ENCODE peak calls at places on chromosomes 2 and 18, in five cellular contexts. One of them, this sample, is unnamed.

GRCh38 chr2:167331636-167332232 is 443.5 kb downstream of the XIRP2 start:
- DNase-seq in tibial artery: no peak
- DNase-seq in MG63: peak
- DNase-seq in right cardiac atrium: no peak
- DNase-seq in SK-N-SH: peak
- DNase-seq in this sample: peak

GRCh38 chr2:10167316-10167715 is 44.8 kb downstream of the RRM2 start:
- DNase-seq in right cardiac atrium: no peak
- DNase-seq in tibial artery: no peak
- DNase-seq in MG63: no peak
- DNase-seq in SK-N-SH: peak
- DNase-seq in this sample: no peak

GRCh38 chr2:71930073-71930681 is 217.5 kb downstream of the CYP26B1 start:
- DNase-seq in MG63: peak
- DNase-seq in right cardiac atrium: no peak
- DNase-seq in SK-N-SH: peak
- DNase-seq in tibial artery: no peak
- DNase-seq in this sample: no peak

GRCh38 chr2:33015421-33016142 is 68.8 kb downstream of the LTBP1 start:
- DNase-seq in right cardiac atrium: no peak
- DNase-seq in SK-N-SH: no peak
- DNase-seq in tibial artery: no peak
- DNase-seq in MG63: peak
- DNase-seq in this sample: no peak

GRCh38 chr18:741931-742512 is 29.6 kb upstream of the ENOSF1 start:
- DNase-seq in right cardiac atrium: no peak
- DNase-seq in tibial artery: no peak
- DNase-seq in MG63: no peak
- DNase-seq in SK-N-SH: peak
- DNase-seq in this sample: no peak

GRCh38 chr2:66433945-66434678 is 813 bp upstream of the MEIS1 start:
- DNase-seq in SK-N-SH: peak
- DNase-seq in MG63: peak
- DNase-seq in right cardiac atrium: peak
- DNase-seq in tibial artery: peak
- DNase-seq in this sample: peak

GRCh38 chr2:19349911-19350677 is 8.3 kb downstream of the OSR1 start:
- DNase-seq in tibial artery: peak
- DNase-seq in MG63: peak
- DNase-seq in SK-N-SH: peak
- DNase-seq in right cardiac atrium: peak
- DNase-seq in this sample: peak

GRCh38 chr2:223055140-223055539 is 3.1 kb downstream of the KCNE4 start:
- DNase-seq in tibial artery: no peak
- DNase-seq in SK-N-SH: no peak
- DNase-seq in right cardiac atrium: no peak
- DNase-seq in MG63: no peak
- DNase-seq in this sample: no peak

GRCh38 chr2:122523143-122523542 is 767.7 kb downstream of the TSN start:
- DNase-seq in right cardiac atrium: no peak
- DNase-seq in MG63: no peak
- DNase-seq in SK-N-SH: no peak
- DNase-seq in tibial artery: no peak
- DNase-seq in this sample: peak

GRCh38 chr2:127647242-127648190 is 1.6 kb downstream of the GPR17 start:
- DNase-seq in right cardiac atrium: peak
- DNase-seq in SK-N-SH: no peak
- DNase-seq in MG63: peak
- DNase-seq in tibial artery: no peak
- DNase-seq in this sample: no peak

GRCh38 chr18:66560092-66560491 is 43.8 kb downstream of the CDH19 start:
- DNase-seq in right cardiac atrium: no peak
- DNase-seq in SK-N-SH: no peak
- DNase-seq in MG63: no peak
- DNase-seq in tibial artery: no peak
- DNase-seq in this sample: peak

GRCh38 chr2:158586491-158586890 is 129.7 kb downstream of the PKP4 start:
- DNase-seq in right cardiac atrium: no peak
- DNase-seq in tibial artery: no peak
- DNase-seq in SK-N-SH: no peak
- DNase-seq in MG63: no peak
- DNase-seq in this sample: no peak

GRCh38 chr2:7014201-7014640 is 97.0 kb downstream of the RNF144A start:
- DNase-seq in SK-N-SH: peak
- DNase-seq in tibial artery: no peak
- DNase-seq in MG63: no peak
- DNase-seq in right cardiac atrium: no peak
- DNase-seq in this sample: peak

GRCh38 chr2:241931084-241931975 is 61.8 kb downstream of the RTP5 start:
- DNase-seq in MG63: no peak
- DNase-seq in tibial artery: no peak
- DNase-seq in SK-N-SH: no peak
- DNase-seq in right cardiac atrium: no peak
- DNase-seq in this sample: no peak

DNA sequence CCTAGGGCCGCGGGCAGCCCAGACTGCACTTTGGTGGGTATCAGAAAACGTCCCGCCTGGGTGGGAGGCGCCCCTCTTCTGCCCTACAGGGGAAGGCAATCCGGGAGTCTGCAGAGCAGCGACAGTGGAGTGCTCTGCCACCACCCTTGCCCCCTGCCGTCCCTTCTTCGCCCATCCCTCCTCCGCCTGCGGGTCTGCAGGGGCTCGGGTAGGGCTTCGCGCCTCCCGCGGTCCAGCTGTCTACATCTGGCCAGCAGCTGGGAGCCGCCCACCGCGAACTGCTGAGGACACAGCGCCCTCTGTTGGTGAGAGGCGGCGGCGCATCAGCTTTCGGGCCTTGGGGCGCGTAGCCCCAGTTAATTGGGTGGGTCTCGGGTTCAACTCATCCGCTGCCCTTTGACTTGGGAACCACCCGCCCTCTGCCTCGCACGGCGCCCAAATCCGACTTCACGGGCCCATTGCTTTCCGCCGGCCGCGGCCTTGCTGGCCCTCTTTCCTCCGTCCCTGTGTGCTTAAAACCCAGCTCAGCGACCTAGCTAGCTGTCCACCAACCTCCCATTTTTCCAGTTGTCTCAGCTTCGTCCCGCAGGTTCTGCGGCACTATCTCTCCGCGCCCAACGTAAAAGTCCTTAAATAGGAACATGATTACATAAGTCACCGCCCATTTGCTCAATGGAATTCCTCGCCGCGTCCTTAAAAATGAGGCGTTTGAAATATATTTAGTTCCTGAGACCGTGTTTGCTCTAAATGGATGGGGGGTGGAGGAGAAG is 17.6 kb downstream of the WNT10A start:
- DNase-seq in SK-N-SH: peak
- DNase-seq in MG63: peak
- DNase-seq in tibial artery: peak
- DNase-seq in right cardiac atrium: peak
- DNase-seq in this sample: peak
- H3K4me3 ChIP-seq in SK-N-SH: peak
- H3K4me3 ChIP-seq in MG63: no peak
- H3K4me3 ChIP-seq in tibial artery: peak
- H3K4me3 ChIP-seq in right cardiac atrium: no peak
- H3K4me3 ChIP-seq in this sample: peak

GRCh38 chr2:207131634-207132418 is 33.9 kb downstream of the KLF7 start:
- DNase-seq in SK-N-SH: no peak
- DNase-seq in MG63: no peak
- DNase-seq in right cardiac atrium: no peak
- DNase-seq in tibial artery: no peak
- DNase-seq in this sample: no peak

GRCh38 chr2:207133493-207133861 is 32.3 kb downstream of the KLF7 start:
- DNase-seq in right cardiac atrium: no peak
- DNase-seq in SK-N-SH: no peak
- DNase-seq in MG63: no peak
- DNase-seq in tibial artery: no peak
- DNase-seq in this sample: no peak

GRCh38 chr2:207135340-207135739 is 30.4 kb downstream of the KLF7 start:
- DNase-seq in right cardiac atrium: no peak
- DNase-seq in SK-N-SH: no peak
- DNase-seq in MG63: no peak
- DNase-seq in tibial artery: no peak
- DNase-seq in this sample: no peak

GRCh38 chr2:207135801-207136457 is 29.8 kb downstream of the KLF7 start:
- DNase-seq in SK-N-SH: no peak
- DNase-seq in MG63: no peak
- DNase-seq in right cardiac atrium: no peak
- DNase-seq in tibial artery: no peak
- DNase-seq in this sample: no peak

DNA sequence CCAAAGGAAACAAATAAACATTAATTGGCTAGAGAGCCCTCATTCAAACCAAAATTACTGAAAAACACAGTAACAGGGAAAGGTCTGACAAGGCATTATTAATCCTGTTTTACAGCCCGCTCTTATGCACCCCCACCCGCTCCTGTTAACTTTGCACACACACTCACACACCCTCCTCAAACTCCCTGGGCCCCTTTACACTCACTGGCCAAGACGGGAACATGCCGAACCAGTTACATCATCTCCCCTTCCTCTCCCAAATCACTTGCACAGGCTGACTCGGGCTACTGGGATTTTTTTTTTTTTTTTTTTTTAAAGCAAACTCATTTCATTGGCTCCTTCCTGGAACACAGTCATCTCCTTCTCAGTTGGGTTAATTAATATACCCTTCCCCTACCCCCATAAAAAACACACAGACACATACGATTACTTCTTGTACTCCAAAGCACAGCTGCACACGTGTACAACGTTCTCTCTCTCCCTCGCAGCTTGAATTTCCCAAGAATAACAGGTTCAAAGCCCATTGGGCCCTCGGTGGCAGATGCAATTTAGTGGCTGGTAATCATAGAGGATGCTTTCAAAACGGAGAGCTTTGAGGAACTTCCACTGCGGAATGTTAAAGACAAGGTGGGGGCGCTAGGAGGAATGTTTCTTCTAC is 31.8 kb downstream of the KLF7 start:
- DNase-seq in tibial artery: peak
- DNase-seq in MG63: peak
- DNase-seq in SK-N-SH: no peak
- DNase-seq in right cardiac atrium: peak
- DNase-seq in this sample: no peak
- H3K4me3 ChIP-seq in tibial artery: peak
- H3K4me3 ChIP-seq in MG63: no peak
- H3K4me3 ChIP-seq in SK-N-SH: no peak
- H3K4me3 ChIP-seq in right cardiac atrium: no peak
- H3K4me3 ChIP-seq in this sample: no peak

GRCh38 chr18:13381907-13382682 is 163.5 kb downstream of the LDLRAD4 start:
- DNase-seq in SK-N-SH: peak
- DNase-seq in right cardiac atrium: peak
- DNase-seq in tibial artery: peak
- DNase-seq in MG63: no peak
- DNase-seq in this sample: no peak
- H3K4me3 ChIP-seq in SK-N-SH: no peak
- H3K4me3 ChIP-seq in right cardiac atrium: peak
- H3K4me3 ChIP-seq in tibial artery: peak
- H3K4me3 ChIP-seq in MG63: no peak
- H3K4me3 ChIP-seq in this sample: peak

DNA sequence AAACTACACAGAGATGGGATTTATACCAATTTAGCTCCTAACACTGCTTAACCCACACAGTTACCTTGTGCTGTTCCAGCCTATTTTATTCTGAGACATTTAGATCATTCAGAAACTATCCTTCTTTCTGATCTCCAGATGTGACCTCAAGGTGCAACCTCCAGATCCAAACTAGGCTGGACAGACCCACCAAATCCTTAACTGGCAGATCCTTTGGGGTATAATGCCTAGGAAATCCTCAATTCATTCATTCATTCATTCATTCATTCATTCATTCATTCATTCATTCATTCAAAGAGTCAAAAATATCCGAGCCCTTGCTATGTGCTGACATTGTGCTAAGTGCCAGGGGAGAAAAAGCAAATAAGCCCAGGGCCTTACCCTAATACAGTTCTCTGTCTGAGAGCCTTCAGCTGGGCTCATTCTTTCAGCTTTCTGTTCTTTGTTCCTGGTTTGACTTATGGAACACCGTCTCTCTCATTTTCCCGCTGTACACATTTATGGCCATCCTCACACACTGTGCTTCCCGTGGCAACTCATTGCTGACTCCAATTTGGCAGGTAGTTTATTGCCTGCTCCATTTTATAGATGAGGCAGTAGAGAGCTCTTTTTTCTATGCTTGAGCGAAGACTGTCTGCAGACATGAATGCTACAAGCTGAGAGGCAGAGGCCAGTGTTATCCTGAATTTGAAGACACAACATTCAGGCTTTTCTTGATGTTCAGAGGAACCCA is 83.1 kb downstream of the HRH4 start:
- DNase-seq in SK-N-SH: no peak
- DNase-seq in MG63: no peak
- DNase-seq in right cardiac atrium: no peak
- DNase-seq in tibial artery: no peak
- DNase-seq in this sample: no peak
- H3K4me3 ChIP-seq in SK-N-SH: no peak
- H3K4me3 ChIP-seq in MG63: no peak
- H3K4me3 ChIP-seq in right cardiac atrium: no peak
- H3K4me3 ChIP-seq in tibial artery: no peak
- H3K4me3 ChIP-seq in this sample: no peak

DNA sequence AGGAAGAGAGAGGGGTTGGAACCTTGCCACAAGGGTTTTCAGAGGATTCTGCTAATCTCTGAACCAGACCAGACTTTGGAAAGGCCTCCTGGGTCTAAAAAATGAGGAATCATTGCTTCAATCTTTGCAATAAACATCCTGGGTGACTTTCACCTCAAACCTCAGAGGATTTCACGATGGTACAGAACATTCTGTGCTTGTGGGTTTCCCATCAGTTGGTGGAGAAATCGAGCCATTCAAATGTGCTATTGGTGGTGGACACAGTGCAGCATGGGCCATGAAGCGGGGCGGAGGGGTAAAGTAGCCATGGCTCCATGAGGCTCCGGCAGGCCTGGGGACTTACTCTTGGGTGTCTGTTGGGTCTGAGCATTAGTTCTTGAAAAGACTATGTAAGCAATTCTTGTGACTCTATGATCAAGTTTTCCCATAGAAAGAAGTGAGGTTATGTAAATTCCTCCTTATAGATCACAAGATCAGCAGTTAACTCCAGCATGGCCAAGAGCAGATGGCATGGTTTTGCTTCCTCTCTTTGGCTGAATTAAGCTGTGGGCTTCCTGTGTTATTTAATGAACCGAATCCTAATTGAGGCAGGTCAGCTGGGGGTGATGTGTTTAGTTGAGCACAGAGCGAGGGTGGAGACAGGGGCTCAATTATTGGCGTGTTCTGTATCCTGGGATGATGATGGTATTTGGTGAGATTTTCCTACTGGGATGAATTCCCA is 1.9 kb upstream of the IL1R2 start:
- DNase-seq in MG63: no peak
- DNase-seq in tibial artery: no peak
- DNase-seq in right cardiac atrium: no peak
- DNase-seq in SK-N-SH: no peak
- DNase-seq in this sample: no peak
- H3K4me3 ChIP-seq in MG63: no peak
- H3K4me3 ChIP-seq in tibial artery: no peak
- H3K4me3 ChIP-seq in right cardiac atrium: no peak
- H3K4me3 ChIP-seq in SK-N-SH: no peak
- H3K4me3 ChIP-seq in this sample: no peak

This sample was measured in BE2C.